ENCODE peak calls at places on chromosomes 4 and X, in ten cellular contexts. O is memory B cell; V is T-cell; F is K562; D is choroid plexus epithelial cell; G is DMS79 treated with DMSO at 0.1 percent for 48 hours; U is NCI-H1694 treated with DMSO at 0.1 percent for 48 hours; K is activated CD8-positive, alpha-beta T cell treated with anti-CD3 and anti-CD28 coated beads for 36 hours; W is GM12892; N is A549. I is an unnamed sample.

GRCh38 chrX:153623310-153624029 is 23.5 kb upstream of the DUSP9 start:
- DNase-seq in D (no peak), U (no peak), G (no peak), N (no peak), O (no peak), W (no peak), K (no peak), V (no peak), F (no peak), I (no peak)

GRCh38 chr4:82820689-82821088 is 22.1 kb upstream of the SCD5 start:
- DNase-seq in F (no peak), U (no peak), G (no peak), D (no peak), V (no peak), W (no peak), N (no peak), K (peak; percentile 28), O (no peak), I (no peak)

GRCh38 chr4:16952462-16952871 is 54.0 kb upstream of the LDB2 start:
- DNase-seq in V (no peak), G (no peak), W (no peak), D (peak; percentile 13), O (no peak), N (no peak), K (no peak), U (no peak), F (no peak), I (no peak)

GRCh38 chr4:125368684-125369083 is 53.9 kb downstream of the FAT4 start:
- DNase-seq in U (no peak), V (no peak), F (no peak), D (peak; percentile 94), N (no peak), W (no peak), O (no peak), K (no peak), G (no peak), I (no peak)

GRCh38 chr4:161573836-161574235 is 590.0 kb downstream of the FSTL5 start:
- DNase-seq in V (no peak), U (no peak), K (no peak), G (no peak), O (no peak), N (peak; percentile 26), F (no peak), D (peak; percentile 9), W (no peak), I (no peak)

GRCh38 chrX:100864967-100865366 is 9.2 kb downstream of the NOX1 start:
- DNase-seq in O (no peak), U (no peak), D (peak; percentile 69), V (no peak), G (no peak), F (no peak), K (no peak), N (no peak), W (no peak), I (no peak)

GRCh38 chr4:125547842-125548241 is 233.1 kb downstream of the FAT4 start:
- DNase-seq in W (no peak), F (no peak), K (no peak), U (no peak), D (peak; percentile 53), V (no peak), O (no peak), N (no peak), G (no peak), I (no peak)

GRCh38 chr4:17552427-17552826 is 24.6 kb upstream of the LAP3 start:
- DNase-seq in N (no peak), W (no peak), D (no peak), G (no peak), F (no peak), K (no peak), V (no peak), U (no peak), O (no peak), I (no peak)

GRCh38 chr4:56668267-56668666 is 12.8 kb downstream of the HOPX start:
- DNase-seq in U (no peak), F (no peak), W (no peak), V (no peak), O (no peak), G (peak; percentile 18), D (no peak), K (no peak), N (peak; percentile 6), I (peak; percentile 8)

GRCh38 chrX:16610121-16610565 is 39.8 kb upstream of the S100G start:
- DNase-seq in K (no peak), G (no peak), U (no peak), O (no peak), N (no peak), F (no peak), V (no peak), D (peak; percentile 28), W (no peak), I (no peak)

GRCh38 chr4:46818604-46819003 is 90.4 kb downstream of the COX7B2 start:
- DNase-seq in D (no peak), W (no peak), K (no peak), V (no peak), G (no peak), U (no peak), N (no peak), F (no peak), O (no peak), I (no peak)

GRCh38 chr4:168711197-168712120 is 214.6 kb downstream of the PALLD start:
- DNase-seq in K (peak; percentile 2), N (no peak), D (peak; percentile 39), F (no peak), V (no peak), U (no peak), O (no peak), W (no peak), G (no peak), I (no peak)

GRCh38 chr4:163536101-163536500 is 41.6 kb downstream of the TMA16 start:
- DNase-seq in U (no peak), O (no peak), D (no peak), F (no peak), K (no peak), G (no peak), W (no peak), N (no peak), V (no peak), I (no peak)

GRCh38 chrX:8090482-8090881 is 80.6 kb downstream of the VCX2 start:
- DNase-seq in O (no peak), F (no peak), N (no peak), K (no peak), G (no peak), D (no peak), U (no peak), W (no peak), V (no peak), I (no peak)

GRCh38 chr4:4559596-4559995 is 17.7 kb upstream of the STX18 start:
- DNase-seq in D (peak; percentile 24), O (no peak), G (no peak), V (no peak), F (no peak), U (no peak), N (no peak), W (no peak), K (no peak), I (no peak)

GRCh38 chr4:41072021-41072777 is 142.1 kb downstream of the APBB2 start:
- DNase-seq in D (no peak), O (no peak), G (no peak), W (no peak), V (no peak), N (no peak), U (no peak), K (no peak), F (no peak), I (no peak)

GRCh38 chrX:148382983-148383382 is 117.4 kb upstream of the AFF2 start:
- DNase-seq in D (no peak), K (no peak), U (no peak), V (no peak), F (no peak), G (no peak), N (no peak), W (no peak), O (no peak), I (no peak)

GRCh38 chrX:46681849-46682248 is 77.1 kb downstream of the SLC9A7 start:
- DNase-seq in V (no peak), U (no peak), O (no peak), F (no peak), G (no peak), D (peak; percentile 25), N (no peak), W (no peak), K (no peak), I (no peak)

GRCh38 chr4:126489826-126490463 is 1142.8 kb upstream of the INTU start:
- DNase-seq in D (no peak), N (no peak), G (no peak), U (no peak), V (no peak), O (no peak), F (no peak), K (no peak), W (no peak), I (no peak)

GRCh38 chrX:103793541-103793932 is 16.9 kb downstream of the PLP1 start:
- DNase-seq in U (no peak), F (no peak), D (no peak), O (no peak), V (no peak), N (no peak), G (no peak), W (no peak), K (no peak), I (no peak)

GRCh38 chr4:176320976-176321361 is 1.2 kb downstream of the SPCS3 start:
- DNase-seq in N (no peak), D (no peak), V (no peak), U (no peak), G (no peak), O (no peak), F (no peak), K (no peak), W (no peak), I (no peak)

GRCh38 chr4:8345053-8345945 is 75.7 kb downstream of the HTRA3 start:
- DNase-seq in F (no peak), V (no peak), G (no peak), W (no peak), O (no peak), U (no peak), K (no peak), D (no peak), N (no peak), I (no peak)

GRCh38 chr4:148477276-148477675 is 35.1 kb upstream of the NR3C2 start:
- DNase-seq in U (no peak), N (no peak), D (no peak), K (no peak), G (no peak), F (no peak), O (no peak), V (no peak), W (no peak), I (no peak)

GRCh38 chrX:48864210-48864609 is 28.8 kb upstream of the PCSK1N start:
- DNase-seq in W (no peak), G (no peak), D (peak; percentile 83), U (no peak), O (no peak), V (no peak), F (peak; percentile 8), N (no peak), K (no peak), I (no peak)